ENCODE peak calls at places on chromosomes 7 and 10, in nine cellular contexts. U is psoas muscle, H is stomach, C is foreskin fibroblast, F is HL-60, O is GM13976, V is Calu3, A is OCI-LY7, M is choroid plexus epithelial cell. R is an unnamed sample.
A peak's percentile ranks its signal among the peaks of the same experiment; 100 is the strongest.

GRCh38 chr10:77156406-77156879 is 481.2 kb downstream of the KCNMA1 start:
- DNase-seq in A (no peak), H (no peak), F (no peak), U (no peak), V (no peak), M (peak; percentile 57), O (no peak), C (peak; percentile 77), R (no peak)

GRCh38 chr7:12949060-12950045 is 261.9 kb downstream of the ARL4A start:
- DNase-seq in F (no peak), O (no peak), H (no peak), A (no peak), C (no peak), V (no peak), U (no peak), M (peak; percentile 62), R (no peak)

GRCh38 chr7:147861058-147861716 is 729.4 kb upstream of the C7orf33 start:
- DNase-seq in A (no peak), C (no peak), F (no peak), H (no peak), U (no peak), O (no peak), M (peak; percentile 1), V (no peak), R (no peak)

GRCh38 chr7:17548014-17548653 is 249.7 kb downstream of the AHR start:
- DNase-seq in V (no peak), H (no peak), F (no peak), M (no peak), C (no peak), U (no peak), O (no peak), A (no peak), R (no peak)

GRCh38 chr7:37683263-37684120 is at the start of gene GPR141:
- DNase-seq in C (no peak), U (no peak), A (peak; percentile 18), O (peak; percentile 47), F (peak; percentile 55), M (no peak), H (no peak), V (no peak), R (no peak)

GRCh38 chr7:9835204-9835603 is 1138.5 kb upstream of the PHF14 start:
- DNase-seq in A (no peak), F (no peak), C (no peak), M (no peak), U (no peak), H (no peak), O (no peak), V (peak; percentile 63), R (no peak)

GRCh38 chr7:36474283-36475010 is 84.8 kb downstream of the ANLN start:
- DNase-seq in U (no peak), A (no peak), V (no peak), F (no peak), M (no peak), H (no peak), C (no peak), O (no peak), R (no peak)

GRCh38 chr7:17677408-17677807 is 262.9 kb downstream of the SNX13 start:
- DNase-seq in A (no peak), V (no peak), M (peak; percentile 52), O (no peak), U (no peak), C (peak; percentile 53), F (no peak), H (no peak), R (no peak)

GRCh38 chr7:120052884-120053382 is 220.0 kb upstream of the KCND2 start:
- DNase-seq in U (peak; percentile 60), O (no peak), A (no peak), C (peak; percentile 69), M (peak; percentile 89), F (no peak), V (peak; percentile 40), H (no peak), R (no peak)

GRCh38 chr10:57579926-57580325 is 687.8 kb downstream of the IPMK start:
- DNase-seq in H (no peak), V (peak; percentile 51), U (no peak), O (no peak), F (no peak), C (peak; percentile 1), A (peak; percentile 8), M (peak; percentile 65), R (no peak)
- TF ChIP-seq CTCF in H (no peak), V (peak; percentile 62), U (peak; percentile 16), O (peak; percentile 22), F (no peak), C (peak; percentile 20), A (peak; percentile 48), M (peak; percentile 69), R (no peak)

GRCh38 chr10:47225928-47226645 is 73.9 kb upstream of the GDF10 start:
- DNase-seq in O (no peak), V (no peak), F (no peak), M (no peak), A (no peak), C (no peak), U (no peak), H (no peak), R (peak; percentile 81)

GRCh38 chr10:47222461-47222860 is 77.5 kb upstream of the GDF10 start:
- DNase-seq in V (no peak), C (no peak), A (no peak), F (no peak), O (no peak), M (no peak), U (no peak), H (no peak), R (no peak)

GRCh38 chr10:47230482-47230881 is 69.5 kb upstream of the GDF10 start:
- DNase-seq in V (no peak), O (no peak), M (no peak), H (peak; percentile 22), C (no peak), U (no peak), A (no peak), F (no peak), R (no peak)

GRCh38 chr10:47223236-47223635 is 76.8 kb upstream of the GDF10 start:
- DNase-seq in M (no peak), C (no peak), O (no peak), U (no peak), V (no peak), F (no peak), H (no peak), A (no peak), R (no peak)

DNA sequence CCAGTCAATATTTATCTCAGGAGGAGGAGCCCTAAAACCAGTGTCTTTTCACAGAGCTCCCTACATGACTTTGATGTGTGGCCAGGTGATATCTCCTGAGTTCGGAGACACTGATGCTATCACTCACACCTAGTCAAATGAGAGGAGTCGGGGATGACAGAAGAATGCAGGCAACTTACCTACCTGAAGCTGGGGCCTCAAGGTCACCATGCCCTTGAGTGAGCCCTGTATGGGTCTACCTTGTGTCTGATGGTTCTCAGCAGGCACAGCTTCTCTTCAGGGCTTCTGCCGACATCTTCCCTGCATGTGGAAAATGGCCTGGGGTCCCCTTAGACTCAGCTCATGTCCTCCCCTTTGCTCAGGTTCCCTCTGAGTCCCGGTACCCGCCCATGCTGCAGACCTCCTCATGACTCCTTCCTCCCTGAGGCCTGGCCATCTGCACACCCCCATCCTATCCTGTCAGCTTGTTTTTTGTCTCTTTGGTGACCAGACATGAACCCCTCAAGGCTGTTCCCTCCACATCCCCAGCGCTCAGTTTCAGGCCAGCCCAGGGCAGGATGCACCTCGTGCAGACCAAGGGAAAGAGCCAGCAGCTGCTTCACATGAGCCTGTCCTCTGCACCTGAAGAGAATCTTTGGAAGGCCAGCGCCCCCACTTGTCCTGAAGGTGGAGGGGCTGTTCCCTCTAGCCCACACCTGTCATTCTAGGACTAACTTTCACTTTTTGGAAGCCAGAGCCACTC is 74.6 kb upstream of the GDF10 start:
- DNase-seq in C (no peak), F (no peak), A (no peak), M (no peak), V (no peak), O (no peak), U (no peak), H (no peak), R (peak; percentile 79)
- TF ChIP-seq CTCF in C (no peak), F (no peak), A (no peak), M (no peak), V (no peak), O (no peak), U (no peak), H (no peak), R (no peak)

GRCh38 chr10:61024801-61025201 is 80.8 kb upstream of the RHOBTB1 start:
- DNase-seq in O (no peak), H (no peak), A (peak; percentile 14), C (no peak), U (no peak), M (peak; percentile 48), F (no peak), V (peak; percentile 43), R (no peak)
- TF ChIP-seq CTCF in O (no peak), H (no peak), A (peak; percentile 77), C (peak; percentile 80), U (peak; percentile 30), M (peak; percentile 94), F (no peak), V (peak; percentile 80), R (peak; percentile 23)

GRCh38 chr7:50614721-50615518 is 49.7 kb upstream of the DDC start:
- DNase-seq in O (no peak), A (peak; percentile 15), U (no peak), C (no peak), M (no peak), V (no peak), F (no peak), H (no peak), R (peak; percentile 74)
- TF ChIP-seq CTCF in O (no peak), A (peak; percentile 58), U (peak; percentile 43), C (peak; percentile 4), M (peak; percentile 40), V (peak; percentile 40), F (no peak), H (no peak), R (no peak)

GRCh38 chr10:113000876-113001598 is 51.0 kb downstream of the TCF7L2 start:
- DNase-seq in O (no peak), M (no peak), C (peak; percentile 12), A (no peak), F (no peak), U (peak; percentile 37), V (no peak), H (no peak), R (no peak)
- TF ChIP-seq CTCF in O (no peak), M (no peak), C (peak; percentile 7), A (no peak), F (no peak), U (peak; percentile 45), V (no peak), H (no peak), R (no peak)

GRCh38 chr10:71064413-71065118 is 147.8 kb upstream of the UNC5B start:
- DNase-seq in H (no peak), M (peak; percentile 3), O (no peak), A (no peak), F (no peak), U (peak; percentile 27), C (no peak), V (no peak), R (no peak)
- TF ChIP-seq CTCF in H (no peak), M (peak; percentile 40), O (no peak), A (peak; percentile 17), F (no peak), U (no peak), C (no peak), V (no peak), R (no peak)

GRCh38 chr7:128430207-128430606 is 20.4 kb upstream of the IMPDH1 start:
- DNase-seq in F (no peak), C (no peak), A (no peak), H (no peak), M (no peak), U (no peak), V (no peak), O (no peak), R (no peak)
- TF ChIP-seq CTCF in F (no peak), C (no peak), A (no peak), H (no peak), M (no peak), U (no peak), V (no peak), O (no peak), R (no peak)

R was measured in vagina.